ENCODE peak calls at places on chromosomes 11 and 22, in four cellular contexts. One of them, this sample, is unnamed.
A peak's percentile ranks its signal among the peaks of the same experiment; 100 is the strongest.

GRCh38 chr11:1572200-1573076 is at the start of gene DUSP8:
- DNase-seq in H9: peak; percentile 75
- DNase-seq in IMR-90: peak; percentile 84
- DNase-seq in trophoblast cell: peak; percentile 59
- DNase-seq in this sample: peak; percentile 83

GRCh38 chr11:104054911-104055529 is 18.6 kb downstream of the DDI1 start:
- DNase-seq in H9: no peak
- DNase-seq in IMR-90: no peak
- DNase-seq in trophoblast cell: no peak
- DNase-seq in this sample: no peak

GRCh38 chr22:37844904-37845334 is 785 bp upstream of the ANKRD54 start:
- DNase-seq in H9: no peak
- DNase-seq in IMR-90: no peak
- DNase-seq in trophoblast cell: no peak
- DNase-seq in this sample: no peak

GRCh38 chr11:43458486-43458885 is 99.8 kb downstream of the TTC17 start:
- DNase-seq in H9: no peak
- DNase-seq in IMR-90: no peak
- DNase-seq in trophoblast cell: no peak
- DNase-seq in this sample: no peak

GRCh38 chr11:45650166-45651095 is 15.0 kb downstream of the CHST1 start:
- DNase-seq in H9: no peak
- DNase-seq in IMR-90: no peak
- DNase-seq in trophoblast cell: no peak
- DNase-seq in this sample: no peak

GRCh38 chr11:64564947-64565889 is 25.8 kb upstream of the SLC22A12 start:
- DNase-seq in H9: peak; percentile 91
- DNase-seq in IMR-90: no peak
- DNase-seq in trophoblast cell: no peak
- DNase-seq in this sample: peak; percentile 83

GRCh38 chr11:36493332-36493731 is 16.7 kb downstream of the TRAF6 start:
- DNase-seq in H9: no peak
- DNase-seq in IMR-90: no peak
- DNase-seq in trophoblast cell: no peak
- DNase-seq in this sample: no peak

GRCh38 chr11:29780756-29781155 is 236.1 kb downstream of the KCNA4 start:
- DNase-seq in H9: no peak
- DNase-seq in IMR-90: no peak
- DNase-seq in trophoblast cell: no peak
- DNase-seq in this sample: no peak

GRCh38 chr11:133988686-133989410 is 32.1 kb upstream of the IGSF9B start:
- DNase-seq in H9: no peak
- DNase-seq in IMR-90: no peak
- DNase-seq in trophoblast cell: no peak
- DNase-seq in this sample: no peak

GRCh38 chr11:65446446-65447277 is 24.1 kb downstream of the NEAT1 start:
- DNase-seq in H9: no peak
- DNase-seq in IMR-90: peak; percentile 53
- DNase-seq in trophoblast cell: no peak
- DNase-seq in this sample: no peak

GRCh38 chr22:37746366-37747089 is 49.7 kb downstream of the TRIOBP start:
- DNase-seq in H9: no peak
- DNase-seq in IMR-90: no peak
- DNase-seq in trophoblast cell: no peak
- DNase-seq in this sample: peak; percentile 62

GRCh38 chr11:95299078-95299611 is 68.1 kb upstream of the SESN3 start:
- DNase-seq in H9: no peak
- DNase-seq in IMR-90: no peak
- DNase-seq in trophoblast cell: no peak
- DNase-seq in this sample: no peak

GRCh38 chr11:17551347-17552040 is 4.4 kb downstream of the OTOG start:
- DNase-seq in H9: no peak
- DNase-seq in IMR-90: no peak
- DNase-seq in trophoblast cell: no peak
- DNase-seq in this sample: no peak

GRCh38 chr11:61891331-61892084 is at the start of gene FADS3:
- DNase-seq in H9: peak; percentile 96
- DNase-seq in IMR-90: peak; percentile 69
- DNase-seq in trophoblast cell: peak; percentile 93
- DNase-seq in this sample: peak; percentile 78

GRCh38 chr22:48382197-48382596 is 1445.5 kb downstream of the BRD1 start:
- DNase-seq in H9: no peak
- DNase-seq in IMR-90: no peak
- DNase-seq in trophoblast cell: no peak
- DNase-seq in this sample: no peak

DNA sequence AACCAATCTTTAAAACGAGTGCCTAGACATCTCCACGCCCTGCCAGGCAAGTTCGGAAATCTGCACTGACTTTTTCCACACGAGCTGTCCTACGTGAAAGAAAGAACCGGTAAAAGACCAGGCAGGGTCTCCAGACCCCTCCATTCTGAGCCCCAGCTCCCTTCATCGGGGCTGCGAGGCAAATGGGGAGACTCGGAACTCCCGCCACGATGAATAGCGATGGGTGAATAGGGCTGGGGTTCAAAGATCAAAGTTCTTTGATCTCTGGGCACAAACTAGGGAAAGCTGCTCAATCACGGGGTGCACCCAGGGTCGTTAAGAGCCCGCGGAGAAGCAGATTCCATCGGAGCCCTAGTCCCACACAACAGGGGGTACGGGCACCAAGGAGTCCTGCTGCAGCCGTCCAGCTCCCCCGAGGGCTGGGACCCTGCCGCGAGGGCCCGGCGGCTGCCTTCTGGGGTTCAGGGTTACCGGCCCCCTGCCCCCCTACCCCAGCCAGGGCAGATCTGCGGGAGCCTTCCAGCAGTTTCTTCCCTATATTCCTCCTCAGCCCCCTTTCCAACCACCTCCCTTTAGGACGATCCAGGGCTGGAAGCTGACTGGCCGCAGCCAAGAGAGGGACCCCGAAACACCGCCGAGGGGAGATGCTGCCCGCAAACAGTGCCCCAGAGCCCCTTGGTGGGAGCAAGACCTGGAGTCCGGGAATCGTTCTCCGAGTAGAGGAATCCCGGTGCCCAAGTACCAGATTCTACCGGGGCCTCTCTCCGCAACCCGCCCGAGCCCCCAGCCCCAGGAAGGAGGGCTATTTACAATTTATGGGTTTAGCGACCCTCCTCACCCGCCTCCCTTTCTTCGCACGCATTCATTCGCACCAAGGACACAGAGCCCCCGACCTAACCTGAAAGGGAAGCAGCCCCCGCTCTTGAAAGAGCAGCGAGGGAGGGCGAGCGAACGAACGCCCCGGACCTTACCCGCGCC is 952 bp downstream of the LRP4 start:
- DNase-seq in H9: no peak
- DNase-seq in IMR-90: no peak
- DNase-seq in trophoblast cell: no peak
- DNase-seq in this sample: no peak
- H2BK5ac ChIP-seq in H9: no peak overlapping the region
- H2BK5ac ChIP-seq in IMR-90: no peak overlapping the region
- H2BK5ac ChIP-seq in trophoblast cell: no peak overlapping the region
- H2BK5ac ChIP-seq in this sample: no peak overlapping the region

DNA sequence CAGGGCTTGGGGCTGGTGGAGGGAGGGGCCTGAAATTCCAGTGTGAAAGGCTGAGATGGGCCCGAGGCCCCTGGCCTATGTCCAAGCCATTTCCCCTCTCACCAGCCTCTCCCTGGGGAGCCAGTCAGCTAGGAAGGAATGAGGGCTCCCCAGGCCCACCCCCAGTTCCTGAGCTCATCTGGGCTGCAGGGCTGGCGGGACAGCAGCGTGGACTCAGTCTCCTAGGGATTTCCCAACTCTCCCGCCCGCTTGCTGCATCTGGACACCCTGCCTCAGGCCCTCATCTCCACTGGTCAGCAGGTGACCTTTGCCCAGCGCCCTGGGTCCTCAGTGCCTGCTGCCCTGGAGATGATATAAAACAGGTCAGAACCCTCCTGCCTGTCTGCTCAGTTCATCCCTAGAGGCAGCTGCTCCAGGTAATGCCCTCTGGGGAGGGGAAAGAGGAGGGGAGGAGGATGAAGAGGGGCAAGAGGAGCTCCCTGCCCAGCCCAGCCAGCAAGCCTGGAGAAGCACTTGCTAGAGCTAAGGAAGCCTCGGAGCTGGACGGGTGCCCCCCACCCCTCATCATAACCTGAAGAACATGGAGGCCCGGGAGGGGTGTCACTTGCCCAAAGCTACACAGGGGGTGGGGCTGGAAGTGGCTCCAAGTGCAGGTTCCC is at the start of gene APOC3:
- DNase-seq in H9: no peak
- DNase-seq in IMR-90: peak; percentile 37
- DNase-seq in trophoblast cell: peak; percentile 44
- DNase-seq in this sample: no peak
- H2BK5ac ChIP-seq in H9: no peak within 1 kb of the TSS
- H2BK5ac ChIP-seq in IMR-90: no peak within 1 kb of the TSS
- H2BK5ac ChIP-seq in trophoblast cell: no peak within 1 kb of the TSS
- H2BK5ac ChIP-seq in this sample: no peak within 1 kb of the TSS

GRCh38 chr22:35677460-35678187 is 29.4 kb downstream of the APOL6 start:
- DNase-seq in H9: no peak
- DNase-seq in IMR-90: no peak
- DNase-seq in trophoblast cell: no peak
- DNase-seq in this sample: no peak
- H2BK5ac ChIP-seq in H9: no peak overlapping the region
- H2BK5ac ChIP-seq in IMR-90: no peak overlapping the region
- H2BK5ac ChIP-seq in trophoblast cell: no peak overlapping the region
- H2BK5ac ChIP-seq in this sample: no peak overlapping the region

GRCh38 chr11:92687724-92688123 is 281.7 kb upstream of the MTNR1B start:
- DNase-seq in H9: no peak
- DNase-seq in IMR-90: no peak
- DNase-seq in trophoblast cell: peak; percentile 94
- DNase-seq in this sample: peak; percentile 70
- H2BK5ac ChIP-seq in H9: no peak overlapping the region
- H2BK5ac ChIP-seq in IMR-90: no peak overlapping the region
- H2BK5ac ChIP-seq in trophoblast cell: no peak overlapping the region
- H2BK5ac ChIP-seq in this sample: no peak overlapping the region

DNA sequence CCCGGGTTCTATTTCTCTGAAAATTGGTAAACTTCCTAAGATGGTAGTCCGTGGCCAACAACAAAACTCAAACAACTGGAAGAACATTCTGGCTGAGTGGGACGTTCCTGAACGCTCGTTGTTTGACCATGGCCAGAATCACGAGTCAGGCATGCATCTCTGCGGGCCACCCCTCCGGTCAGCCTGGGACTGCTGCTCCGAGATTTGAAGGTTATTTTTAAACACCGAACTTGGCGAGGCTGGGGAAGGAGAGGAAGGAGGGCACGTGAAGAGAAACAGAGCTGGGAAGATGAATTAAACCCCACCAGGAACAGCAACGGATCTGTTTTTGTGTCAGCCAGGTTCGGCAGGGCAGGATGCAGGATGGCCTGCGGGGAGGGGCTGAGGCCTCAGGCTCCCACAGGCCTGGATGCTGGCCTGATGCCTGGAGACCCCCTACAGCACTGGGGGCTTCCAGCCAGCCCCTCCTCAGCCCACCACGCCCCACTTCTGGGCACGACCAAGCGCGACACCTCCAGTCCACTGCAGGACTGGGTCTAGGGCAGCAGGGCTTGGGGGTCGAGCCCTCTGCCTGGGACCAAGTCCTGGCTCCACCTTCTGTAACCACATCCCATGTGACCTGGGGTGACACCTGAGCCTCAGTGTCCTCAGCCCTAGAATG is 5.1 kb downstream of the SHISAL1 start:
- DNase-seq in H9: no peak
- DNase-seq in IMR-90: peak; percentile 19
- DNase-seq in trophoblast cell: no peak
- DNase-seq in this sample: no peak
- H2BK5ac ChIP-seq in H9: no peak overlapping the region
- H2BK5ac ChIP-seq in IMR-90: no peak overlapping the region
- H2BK5ac ChIP-seq in trophoblast cell: no peak overlapping the region
- H2BK5ac ChIP-seq in this sample: no peak overlapping the region

DNA sequence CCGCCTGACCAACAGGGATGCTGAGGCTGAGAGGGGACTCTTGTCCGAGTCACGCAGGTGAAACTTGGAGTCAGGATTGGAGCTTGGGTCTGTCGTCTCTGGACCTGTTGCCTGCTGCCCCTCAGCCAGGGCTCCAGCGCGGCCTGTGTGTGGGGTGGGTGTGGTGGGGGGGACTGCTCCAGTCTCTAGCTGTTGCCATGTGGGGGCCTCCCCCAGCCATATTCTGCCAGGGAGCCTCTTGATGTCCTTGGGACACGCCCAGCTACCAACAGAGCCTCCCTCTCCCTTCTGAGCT is 252.1 kb downstream of the TBC1D22A start:
- DNase-seq in H9: no peak
- DNase-seq in IMR-90: no peak
- DNase-seq in trophoblast cell: no peak
- DNase-seq in this sample: no peak
- H2BK5ac ChIP-seq in H9: no peak overlapping the region
- H2BK5ac ChIP-seq in IMR-90: no peak overlapping the region
- H2BK5ac ChIP-seq in trophoblast cell: no peak overlapping the region
- H2BK5ac ChIP-seq in this sample: no peak overlapping the region

DNA sequence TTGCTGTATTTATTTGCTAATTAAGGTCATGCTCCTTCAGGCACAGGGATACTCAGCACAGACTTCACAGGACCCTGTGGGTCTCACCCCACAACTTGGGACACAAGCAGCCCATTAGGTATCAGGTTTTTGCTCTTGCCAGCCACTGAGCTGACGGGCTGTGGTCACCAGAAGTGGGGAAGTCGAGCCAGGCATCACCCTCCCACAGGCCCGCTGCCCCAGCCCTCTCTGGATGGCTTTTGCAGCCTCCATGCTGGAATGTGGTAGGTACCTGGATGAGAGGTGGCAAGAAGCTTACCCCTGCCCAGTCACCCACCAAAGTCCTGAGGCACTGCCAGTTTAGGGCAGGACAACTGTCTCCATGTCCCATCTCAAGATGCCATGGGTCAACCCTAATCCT is 88.4 kb downstream of the PAX6 start:
- DNase-seq in H9: no peak
- DNase-seq in IMR-90: no peak
- DNase-seq in trophoblast cell: no peak
- DNase-seq in this sample: no peak
- H2BK5ac ChIP-seq in H9: no peak overlapping the region
- H2BK5ac ChIP-seq in IMR-90: no peak overlapping the region
- H2BK5ac ChIP-seq in trophoblast cell: no peak overlapping the region
- H2BK5ac ChIP-seq in this sample: no peak overlapping the region

GRCh38 chr22:19988331-19988808 is 28.3 kb downstream of the ARVCF start:
- DNase-seq in H9: no peak
- DNase-seq in IMR-90: no peak
- DNase-seq in trophoblast cell: no peak
- DNase-seq in this sample: no peak

GRCh38 chr22:19988965-19989724 is 27.5 kb downstream of the ARVCF start:
- DNase-seq in H9: no peak
- DNase-seq in IMR-90: no peak
- DNase-seq in trophoblast cell: no peak
- DNase-seq in this sample: no peak

GRCh38 chr22:19990188-19990587 is 26.4 kb downstream of the ARVCF start:
- DNase-seq in H9: no peak
- DNase-seq in IMR-90: no peak
- DNase-seq in trophoblast cell: no peak
- DNase-seq in this sample: no peak

GRCh38 chr22:19990609-19991394 is 25.8 kb downstream of the ARVCF start:
- DNase-seq in H9: no peak
- DNase-seq in IMR-90: no peak
- DNase-seq in trophoblast cell: no peak
- DNase-seq in this sample: no peak

GRCh38 chr22:19989725-19990067 is 26.9 kb downstream of the ARVCF start:
- DNase-seq in H9: no peak
- DNase-seq in IMR-90: no peak
- DNase-seq in trophoblast cell: no peak
- DNase-seq in this sample: no peak
- H2BK5ac ChIP-seq in H9: no peak overlapping the region
- H2BK5ac ChIP-seq in IMR-90: no peak overlapping the region
- H2BK5ac ChIP-seq in trophoblast cell: no peak overlapping the region
- H2BK5ac ChIP-seq in this sample: no peak overlapping the region

This sample was measured in mesendoderm.